ENCODE peak calls at places on chromosomes 1 and 21, in six cellular contexts. F, M, Q, J, G and P are unnamed samples.

GRCh38 chr1:200243042-200243437 is 166.8 kb downstream of the ZNF281 start:
- DNase-seq in F (peak), M (peak), Q (no peak), J (no peak), G (no peak), P (no peak)

GRCh38 chr1:60897003-60897402 is 185.4 kb upstream of the NFIA start:
- DNase-seq in F (no peak), M (no peak), Q (no peak), J (no peak), G (no peak), P (no peak)

GRCh38 chr1:6700853-6701436 is 671 bp downstream of the DNAJC11 start:
- DNase-seq in F (no peak), M (no peak), Q (no peak), J (peak), G (no peak), P (no peak)

GRCh38 chr1:239810071-239810481 is 281.6 kb upstream of the FMN2 start:
- DNase-seq in F (no peak), M (peak), Q (peak), J (no peak), G (no peak), P (no peak)

GRCh38 chr1:26336477-26337205 is 17.3 kb downstream of the CRYBG2 start:
- DNase-seq in F (peak), M (no peak), Q (peak), J (peak), G (peak), P (no peak)

GRCh38 chr1:206002833-206003532 is at the start of gene RAB7B:
- DNase-seq in F (peak), M (peak), Q (peak), J (no peak), G (no peak), P (no peak)

GRCh38 chr1:41799723-41800122 is 119.0 kb downstream of the HIVEP3 start:
- DNase-seq in F (no peak), M (peak), Q (peak), J (no peak), G (no peak), P (no peak)

GRCh38 chr1:226344441-226345120 is 35.6 kb upstream of the LIN9 start:
- DNase-seq in F (no peak), M (no peak), Q (no peak), J (no peak), G (no peak), P (no peak)

GRCh38 chr1:237016626-237017025 is 12.4 kb upstream of the MT1HL1 start:
- DNase-seq in F (no peak), M (no peak), Q (no peak), J (no peak), G (no peak), P (no peak)

GRCh38 chr21:44914176-44914874 is 6.4 kb downstream of the ITGB2 start:
- DNase-seq in F (no peak), M (no peak), Q (no peak), J (peak), G (peak), P (peak)

GRCh38 chr1:31771891-31772668 is 7.9 kb upstream of the ADGRB2 start:
- DNase-seq in F (peak), M (no peak), Q (no peak), J (peak), G (no peak), P (no peak)

GRCh38 chr21:38989745-38990423 is 184.2 kb downstream of the ETS2 start:
- DNase-seq in F (peak), M (peak), Q (peak), J (no peak), G (no peak), P (no peak)

GRCh38 chr21:24514081-24514733 is 1093.1 kb downstream of the MRPL39 start:
- DNase-seq in F (no peak), M (no peak), Q (peak), J (no peak), G (no peak), P (no peak)

GRCh38 chr1:114510235-114511047 is 562 bp downstream of the TRIM33 start:
- DNase-seq in F (peak), M (peak), Q (peak), J (peak), G (peak), P (peak)

GRCh38 chr1:167476061-167476460 is 42.3 kb downstream of the CD247 start:
- DNase-seq in F (no peak), M (no peak), Q (no peak), J (no peak), G (no peak), P (no peak)

GRCh38 chr1:158002630-158003408 is 9.4 kb downstream of the KIRREL1 start:
- DNase-seq in F (no peak), M (peak), Q (no peak), J (no peak), G (no peak), P (no peak)

GRCh38 chr1:223853275-223853674 is 7.5 kb upstream of the TP53BP2 start:
- DNase-seq in F (no peak), M (no peak), Q (no peak), J (no peak), G (no peak), P (no peak)

GRCh38 chr1:167909691-167910180 is 4.2 kb downstream of the ADCY10 start:
- DNase-seq in F (no peak), M (no peak), Q (peak), J (no peak), G (no peak), P (no peak)

GRCh38 chr1:30768169-30768829 is 10.7 kb upstream of the LAPTM5 start:
- DNase-seq in F (no peak), M (no peak), Q (no peak), J (no peak), G (no peak), P (no peak)

GRCh38 chr21:34992180-34992579 is 56.9 kb downstream of the RUNX1 start:
- DNase-seq in F (no peak), M (no peak), Q (no peak), J (no peak), G (no peak), P (no peak)
- H3K27ac ChIP-seq in F (no peak), M (no peak), Q (no peak), J (no peak), G (no peak), P (peak)

DNA sequence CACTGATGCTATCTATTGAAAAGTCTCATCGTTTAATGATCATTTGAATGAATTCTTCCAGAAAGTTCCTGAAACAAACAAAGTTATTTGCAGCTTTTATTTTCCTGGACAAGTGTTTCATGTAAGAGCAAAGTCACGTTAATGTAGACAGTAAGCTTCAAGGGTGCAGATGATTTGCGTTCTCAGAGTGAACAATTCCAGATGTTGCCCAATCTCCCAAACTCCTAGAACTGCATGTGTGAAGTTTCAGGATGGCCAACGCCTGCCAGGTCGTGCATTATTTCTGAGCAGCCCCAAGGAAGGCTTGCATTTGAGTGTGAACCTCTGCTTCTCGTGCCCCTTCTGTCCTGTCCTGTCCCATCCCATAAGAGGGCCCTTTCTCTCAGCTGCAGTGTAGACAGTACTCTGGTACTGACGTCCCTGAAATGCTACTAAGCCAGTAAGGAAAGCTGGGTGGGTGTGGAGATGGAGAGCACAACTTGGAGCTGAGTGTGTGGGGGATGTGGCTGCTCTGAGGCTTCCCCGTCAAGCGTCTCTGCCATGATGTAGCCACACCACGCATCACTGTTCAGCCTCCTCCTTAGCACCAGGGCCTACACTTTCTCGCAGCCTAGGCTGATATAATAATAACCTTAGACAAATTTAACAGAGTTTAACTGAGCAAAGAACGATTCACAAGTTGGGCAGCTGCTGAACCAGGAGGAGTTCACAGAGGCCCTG is 50.2 kb downstream of the RHOU start:
- DNase-seq in F (no peak), M (no peak), Q (peak), J (no peak), G (no peak), P (no peak)
- H3K4me2 ChIP-seq in F (no peak), M (no peak), Q (no peak), J (no peak), G (no peak), P (no peak)

DNA sequence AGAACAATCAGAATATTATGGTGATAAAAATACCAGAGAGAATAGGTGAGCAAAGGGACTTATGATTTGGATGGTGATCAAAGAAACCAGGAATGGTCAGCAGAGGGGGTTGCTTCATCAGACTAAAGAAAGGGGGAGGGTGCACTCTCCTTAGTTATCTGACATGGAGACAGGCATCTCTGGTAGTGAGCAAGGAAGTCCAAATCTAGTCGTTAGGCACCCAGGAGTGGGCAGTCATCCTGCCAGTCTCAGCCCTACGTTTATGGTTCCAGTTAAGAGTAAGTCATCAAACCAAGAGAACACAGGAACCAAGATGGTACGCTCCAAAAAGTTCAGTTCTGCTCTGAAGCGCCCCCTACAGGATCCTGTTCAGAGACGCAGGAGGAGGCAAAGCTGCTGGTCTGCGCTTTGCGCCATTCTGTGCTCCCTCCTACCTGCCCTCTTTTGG is 28.6 kb downstream of the EBNA1BP2 start:
- DNase-seq in F (no peak), M (no peak), Q (peak), J (peak), G (no peak), P (no peak)
- H3K27ac ChIP-seq in F (no peak), M (no peak), Q (no peak), J (no peak), G (no peak), P (no peak)

DNA sequence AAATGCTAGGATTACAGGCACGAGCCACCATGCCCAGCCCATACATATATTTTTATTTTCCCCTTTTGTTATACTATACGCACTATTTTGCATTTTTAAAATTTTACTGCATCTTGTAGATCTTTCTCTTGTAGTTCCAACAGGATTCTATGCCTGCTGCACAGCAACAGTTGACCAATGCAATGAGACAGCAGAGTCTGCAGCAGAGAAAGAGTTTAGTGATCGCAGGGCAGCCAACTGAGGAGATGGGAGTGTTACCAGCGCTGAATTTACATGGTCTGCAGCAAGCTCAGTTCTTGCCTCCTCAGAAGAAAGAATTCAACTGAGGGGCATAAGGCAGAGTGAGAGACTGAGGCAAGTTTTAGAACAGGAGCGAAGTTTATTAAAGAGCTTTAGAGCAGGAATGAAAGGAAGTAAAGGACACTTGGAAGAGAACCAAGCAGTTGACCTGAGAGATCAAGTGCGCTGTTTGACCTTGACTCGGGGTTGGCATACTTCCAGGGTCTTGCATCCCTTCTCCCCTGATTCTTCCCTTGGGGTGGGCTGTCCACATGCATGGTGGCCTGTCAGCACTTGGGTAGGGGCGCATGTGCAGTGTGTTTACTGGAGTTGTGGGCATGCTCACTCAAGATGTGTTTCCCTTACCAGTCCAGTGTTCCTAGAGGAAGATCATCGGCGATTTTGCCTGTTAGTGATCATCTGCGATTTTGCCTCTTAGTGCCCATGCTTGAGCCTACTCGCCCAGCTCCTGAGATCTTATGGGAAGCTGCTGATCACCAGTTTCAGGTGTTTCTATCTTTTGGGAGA is 4.1 kb upstream of the MTOR start:
- DNase-seq in F (no peak), M (no peak), Q (no peak), J (no peak), G (no peak), P (no peak)
- H3K4me2 ChIP-seq in F (no peak), M (no peak), Q (no peak), J (no peak), G (no peak), P (no peak)

GRCh38 chr1:166113630-166114029 is 53.2 kb downstream of the FAM78B start:
- DNase-seq in F (no peak), M (no peak), Q (no peak), J (no peak), G (no peak), P (no peak)
- H3K27ac ChIP-seq in F (no peak), M (no peak), Q (no peak), J (no peak), G (no peak), P (no peak)

DNA sequence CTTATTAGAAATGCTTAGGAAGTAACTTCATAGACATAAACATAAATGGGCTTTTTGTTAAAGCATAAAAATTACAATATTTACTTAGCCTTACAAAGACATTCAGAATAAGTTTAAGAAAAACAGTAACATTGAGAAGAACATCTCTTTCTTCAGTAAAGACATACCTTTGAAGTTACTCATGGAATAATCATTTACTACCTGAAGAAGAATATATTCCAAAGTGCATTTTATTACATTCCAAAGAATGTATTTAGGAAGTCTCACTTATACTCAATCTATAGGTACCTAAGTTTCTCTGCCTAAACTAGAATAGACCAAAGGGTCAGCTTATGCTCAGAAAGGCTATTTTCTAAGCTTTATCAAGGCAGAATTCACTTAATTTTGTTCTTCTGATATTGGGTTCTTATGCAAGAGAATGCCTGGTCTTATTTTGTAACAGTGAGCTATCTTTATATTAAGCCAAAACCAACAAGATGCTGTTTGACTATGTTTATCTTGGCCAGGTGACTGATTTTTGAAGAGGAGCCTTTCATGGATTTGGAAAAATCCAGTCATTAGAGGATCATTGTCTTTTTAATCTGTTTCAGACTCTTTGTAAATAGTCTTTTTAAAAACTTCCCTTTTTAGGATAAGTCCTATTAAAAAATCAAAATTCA is 110.1 kb downstream of the OLFML2B start:
- DNase-seq in F (no peak), M (peak), Q (no peak), J (no peak), G (no peak), P (no peak)
- H3K4me2 ChIP-seq in F (no peak), M (no peak), Q (no peak), J (no peak), G (no peak), P (no peak)